ENCODE peak calls at places on chromosome 1, in eight cellular contexts. A is body of pancreas, U is right lobe of liver, P is Peyer's patch, H is transverse colon, N is GM12878, T is esophagus squamous epithelium, X is adrenal gland. C is an unnamed sample.

GRCh38 chr1:147169171-147169570 is 3.1 kb downstream of the PRKAB2 start:
- DNase-seq in A (no peak), U (no peak), P (no peak), H (no peak), N (no peak), T (no peak), X (no peak), C (no peak)

GRCh38 chr1:87329051-87329755 is 523 bp downstream of the LMO4 start:
- DNase-seq in A (peak; percentile 65), U (peak; percentile 56), P (peak; percentile 75), H (peak; percentile 57), N (no peak), T (no peak), X (peak; percentile 41), C (peak; percentile 33)

GRCh38 chr1:173095632-173096031 is 44.9 kb upstream of the TNFSF18 start:
- DNase-seq in A (no peak), U (no peak), P (no peak), H (no peak), N (no peak), T (no peak), X (no peak), C (peak; percentile 89)

GRCh38 chr1:107183011-107183410 is 42.2 kb downstream of the NTNG1 start:
- DNase-seq in A (no peak), U (no peak), P (no peak), H (no peak), N (no peak), T (no peak), X (no peak), C (no peak)

GRCh38 chr1:243623831-243624230 is 226.2 kb downstream of the AKT3 start:
- DNase-seq in A (no peak), U (no peak), P (no peak), H (no peak), N (no peak), T (no peak), X (no peak), C (peak; percentile 86)

GRCh38 chr1:73593804-73594203 is 604.2 kb downstream of the LRRIQ3 start:
- DNase-seq in A (no peak), U (no peak), P (no peak), H (no peak), N (no peak), T (no peak), X (peak; percentile 30), C (no peak)

GRCh38 chr1:42429623-42430022 is 26.2 kb downstream of the ZMYND12 start:
- DNase-seq in A (no peak), U (no peak), P (no peak), H (no peak), N (no peak), T (no peak), X (no peak), C (no peak)

GRCh38 chr1:41151846-41152245 is 90.3 kb downstream of the SCMH1 start:
- DNase-seq in A (no peak), U (no peak), P (no peak), H (no peak), N (no peak), T (no peak), X (no peak), C (no peak)

GRCh38 chr1:6026095-6026809 is 19.4 kb upstream of the KCNAB2 start:
- DNase-seq in A (peak; percentile 48), U (peak; percentile 89), P (peak; percentile 90), H (peak; percentile 93), N (peak; percentile 83), T (peak; percentile 63), X (peak; percentile 71), C (peak; percentile 30)

GRCh38 chr1:243322326-243322725 is 66.5 kb downstream of the SDCCAG8 start:
- DNase-seq in A (no peak), U (no peak), P (no peak), H (no peak), N (no peak), T (no peak), X (no peak), C (no peak)

GRCh38 chr1:120179420-120180348 is 3.4 kb upstream of the SEC22B start:
- DNase-seq in A (peak; percentile 14), U (no peak), P (peak; percentile 37), H (peak; percentile 8), N (no peak), T (no peak), X (peak; percentile 26), C (peak; percentile 90)

DNA sequence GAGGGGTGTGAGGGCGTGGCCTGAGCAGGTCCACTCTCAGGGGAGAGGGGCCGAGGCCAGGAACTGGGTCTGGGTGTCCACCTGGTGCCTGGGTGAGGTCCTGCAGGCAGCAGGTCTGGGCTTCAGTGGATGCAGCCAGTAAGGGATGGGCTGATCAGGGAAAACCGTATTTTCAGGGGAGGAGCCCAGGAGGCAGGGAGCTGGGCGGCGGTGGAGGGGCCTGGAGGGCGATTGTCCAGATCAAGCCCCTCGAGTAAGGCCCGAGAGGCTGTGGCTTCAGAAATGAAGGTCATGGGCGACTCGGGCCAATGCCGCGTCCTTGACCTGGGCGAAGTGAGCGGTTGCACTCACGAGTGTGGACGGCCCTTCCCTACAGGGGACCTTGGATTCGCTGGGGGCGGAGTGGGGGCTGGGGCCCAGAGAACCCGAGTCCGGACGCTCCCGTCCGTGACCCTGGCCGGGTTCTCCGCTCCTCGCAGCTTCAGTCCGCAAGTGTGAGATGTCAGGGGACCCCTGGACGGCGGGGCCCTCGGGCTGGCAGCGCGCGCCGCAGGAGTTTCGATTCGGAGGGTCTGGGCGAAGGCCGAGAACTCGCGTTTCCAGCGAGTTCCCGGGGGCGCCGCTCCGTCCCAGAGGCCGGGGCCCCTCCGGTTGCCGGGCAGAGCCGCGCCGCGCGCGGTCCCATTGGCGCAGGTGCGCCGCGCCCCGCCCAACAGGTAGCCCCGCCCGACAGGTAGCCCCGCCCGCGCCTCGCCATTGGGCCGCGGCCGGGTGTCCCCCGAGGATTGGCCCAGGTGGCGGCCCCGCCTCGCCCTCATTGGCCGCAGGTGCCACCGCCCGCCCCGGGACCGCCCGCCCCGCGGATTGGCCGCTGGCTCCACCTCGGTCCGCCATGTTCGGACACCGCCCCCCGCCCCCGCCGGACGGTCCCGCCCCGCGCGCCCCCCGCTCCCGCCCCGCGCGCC is at the start of gene PRKCZ:
- DNase-seq in A (peak; percentile 96), U (peak; percentile 96), P (peak; percentile 98), H (peak; percentile 97), N (peak; percentile 28), T (peak; percentile 47), X (peak; percentile 94), C (no peak)
- TF ChIP-seq POLR2A in A (no peak), U (peak; percentile 49), P (peak; percentile 79), H (peak; percentile 70), N (no peak), T (no peak), X (peak; percentile 47), C (no peak)

DNA sequence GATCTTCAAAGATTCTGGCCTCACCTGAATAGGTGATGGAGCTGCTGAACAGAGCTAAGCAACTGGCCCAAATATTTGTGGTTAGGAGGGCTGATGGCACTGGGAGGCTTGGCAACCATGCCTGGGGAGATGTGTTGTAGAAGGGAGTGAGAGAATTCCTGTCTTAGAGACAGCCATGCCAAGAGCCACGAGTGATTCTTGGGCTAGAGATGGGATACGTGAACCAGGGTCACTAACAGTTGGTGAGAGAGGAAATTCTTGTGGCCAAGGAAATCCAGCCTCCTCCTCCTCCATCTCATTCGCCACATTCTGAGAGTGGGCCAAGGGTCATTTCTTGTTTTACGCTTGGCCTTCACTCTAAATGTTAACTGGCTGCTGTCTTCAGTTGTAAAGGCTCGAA is 46.3 kb downstream of the NGF start:
- DNase-seq in A (no peak), U (no peak), P (no peak), H (no peak), N (no peak), T (no peak), X (no peak), C (no peak)
- H3K27me3 ChIP-seq in A (no peaks in the 10 kb centered on the region), U (no peaks in the 10 kb centered on the region), P (no peaks in the 10 kb centered on the region), H (no peaks in the 10 kb centered on the region), N (peaks cover 6% of the 10 kb centered on the region), T (no peaks in the 10 kb centered on the region), X (no peaks in the 10 kb centered on the region), C (no peaks in the 10 kb centered on the region)

GRCh38 chr1:33346921-33347649 is 26.2 kb upstream of the A3GALT2 start:
- DNase-seq in A (peak; percentile 45), U (peak; percentile 44), P (no peak), H (peak; percentile 61), N (no peak), T (no peak), X (peak; percentile 79), C (peak; percentile 94)
- TF ChIP-seq POLR2A in A (peak; percentile 17), U (peak; percentile 93), P (peak; percentile 57), H (peak; percentile 82), N (no peak), T (peak; percentile 68), X (peak; percentile 86), C (peak; percentile 85)

GRCh38 chr1:228003461-228004330 is 3.1 kb upstream of the WNT3A start:
- DNase-seq in A (no peak), U (no peak), P (peak; percentile 23), H (no peak), N (no peak), T (no peak), X (peak; percentile 7), C (no peak)
- H3K27me3 ChIP-seq in A (no peaks in the 10 kb centered on the region), U (no peaks in the 10 kb centered on the region), P (peaks cover 38% of the 10 kb centered on the region), H (peaks cover 73% of the 10 kb centered on the region), N (peaks cover 21% of the 10 kb centered on the region), T (peaks cover 86% of the 10 kb centered on the region), X (peaks cover 44% of the 10 kb centered on the region), C (peaks cover 67% of the 10 kb centered on the region)

DNA sequence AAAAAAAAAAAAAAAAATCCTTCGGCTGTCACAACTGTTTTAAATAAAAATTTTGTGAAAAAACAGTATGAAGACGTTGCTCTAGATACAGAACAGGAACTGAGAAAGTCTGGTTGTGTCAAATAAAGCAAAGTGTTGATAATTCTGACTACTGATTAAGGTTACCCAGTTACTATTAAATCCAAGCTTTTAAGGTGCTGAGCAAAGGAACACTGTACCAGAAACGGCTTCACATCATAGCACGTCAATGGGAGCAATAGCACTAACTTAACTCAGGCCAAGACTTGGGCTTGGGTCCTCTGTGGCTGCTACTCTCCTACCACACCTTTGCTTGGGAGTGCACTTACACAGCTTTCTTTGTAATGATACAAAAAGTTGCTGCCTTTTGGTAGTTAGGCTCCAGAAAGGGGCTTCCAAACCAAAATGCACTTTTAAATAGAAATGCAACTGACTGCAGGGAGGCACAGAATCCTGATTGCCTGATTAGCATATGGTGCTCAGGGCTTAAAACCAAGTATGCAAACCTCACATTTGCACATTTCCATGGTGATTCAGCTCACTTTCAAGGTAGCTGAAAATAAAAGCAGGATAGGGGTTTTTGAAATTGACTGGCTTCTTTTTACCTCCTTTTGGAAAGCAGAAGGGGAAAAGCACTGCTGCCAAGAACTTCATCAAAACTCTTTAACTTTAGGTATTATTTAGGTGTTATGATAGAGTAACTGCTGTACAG is 6.3 kb downstream of the MCL1 start:
- DNase-seq in A (no peak), U (no peak), P (no peak), H (no peak), N (no peak), T (no peak), X (no peak), C (no peak)
- TF ChIP-seq POLR2A in A (no peak), U (peak; percentile 68), P (no peak), H (peak; percentile 9), N (peak; percentile 67), T (no peak), X (no peak), C (peak; percentile 85)

GRCh38 chr1:180229483-180230415 is at the start of gene LHX4:
- DNase-seq in A (no peak), U (peak; percentile 39), P (peak; percentile 54), H (no peak), N (no peak), T (no peak), X (no peak), C (no peak)
- H3K27me3 ChIP-seq in A (no peaks in the 10 kb centered on the region), U (peaks cover 16% of the 10 kb centered on the region), P (peaks cover 71% of the 10 kb centered on the region), H (peaks cover 100% of the 10 kb centered on the region), N (peaks cover 31% of the 10 kb centered on the region), T (peaks cover 100% of the 10 kb centered on the region), X (peaks cover 90% of the 10 kb centered on the region), C (peaks cover 78% of the 10 kb centered on the region)

C was measured in IMR-90.